ENCODE peak calls at places on chromosomes 5 and 9, in six cellular contexts. E, D, Y, G, O and L are unnamed samples.
A peak's percentile ranks its signal among the peaks of the same experiment; 100 is the strongest.

GRCh38 chr9:137369111-137369787 is 53.7 kb downstream of the EXD3 start:
- DNase-seq in E (no peak), D (no peak), Y (peak; percentile 18), G (no peak), O (no peak), L (no peak)

GRCh38 chr9:37806271-37806670 is 5.7 kb downstream of the DCAF10 start:
- DNase-seq in E (no peak), D (no peak), Y (no peak), G (peak; percentile 17), O (no peak), L (no peak)

GRCh38 chr9:36074870-36075532 is 38.3 kb downstream of the RECK start:
- DNase-seq in E (peak; percentile 70), D (peak; percentile 78), Y (peak; percentile 85), G (no peak), O (peak; percentile 83), L (peak; percentile 53)

GRCh38 chr5:5983261-5983660 is 395.1 kb downstream of the MED10 start:
- DNase-seq in E (no peak), D (no peak), Y (no peak), G (no peak), O (no peak), L (no peak)

GRCh38 chr9:83477571-83477970 is 60.6 kb downstream of the FRMD3 start:
- DNase-seq in E (no peak), D (peak; percentile 31), Y (no peak), G (no peak), O (no peak), L (no peak)

GRCh38 chr9:8115570-8115969 is 316.0 kb upstream of the DMAC1 start:
- DNase-seq in E (no peak), D (no peak), Y (no peak), G (no peak), O (no peak), L (no peak)

GRCh38 chr9:85900504-85901201 is 40.3 kb upstream of the NAA35 start:
- DNase-seq in E (peak; percentile 21), D (peak; percentile 15), Y (no peak), G (peak; percentile 55), O (no peak), L (peak; percentile 7)

GRCh38 chr5:134445841-134446818 is 34.4 kb upstream of the CDKN2AIPNL start:
- DNase-seq in E (no peak), D (no peak), Y (no peak), G (no peak), O (no peak), L (no peak)

GRCh38 chr5:133913413-133914155 is 54.8 kb downstream of the C5orf15 start:
- DNase-seq in E (no peak), D (no peak), Y (no peak), G (no peak), O (no peak), L (no peak)

GRCh38 chr9:90441814-90442213 is 200.8 kb downstream of the DIRAS2 start:
- DNase-seq in E (no peak), D (no peak), Y (no peak), G (no peak), O (no peak), L (no peak)

GRCh38 chr5:174698156-174698555 is 26.2 kb upstream of the MSX2 start:
- DNase-seq in E (no peak), D (no peak), Y (no peak), G (peak; percentile 36), O (no peak), L (no peak)

GRCh38 chr5:82092-82491 is 9.9 kb upstream of the PLEKHG4B start:
- DNase-seq in E (no peak), D (peak; percentile 80), Y (no peak), G (no peak), O (peak; percentile 26), L (no peak)

GRCh38 chr9:36781532-36781931 is 208.8 kb downstream of the MELK start:
- DNase-seq in E (peak; percentile 48), D (peak; percentile 17), Y (no peak), G (no peak), O (no peak), L (no peak)

DNA sequence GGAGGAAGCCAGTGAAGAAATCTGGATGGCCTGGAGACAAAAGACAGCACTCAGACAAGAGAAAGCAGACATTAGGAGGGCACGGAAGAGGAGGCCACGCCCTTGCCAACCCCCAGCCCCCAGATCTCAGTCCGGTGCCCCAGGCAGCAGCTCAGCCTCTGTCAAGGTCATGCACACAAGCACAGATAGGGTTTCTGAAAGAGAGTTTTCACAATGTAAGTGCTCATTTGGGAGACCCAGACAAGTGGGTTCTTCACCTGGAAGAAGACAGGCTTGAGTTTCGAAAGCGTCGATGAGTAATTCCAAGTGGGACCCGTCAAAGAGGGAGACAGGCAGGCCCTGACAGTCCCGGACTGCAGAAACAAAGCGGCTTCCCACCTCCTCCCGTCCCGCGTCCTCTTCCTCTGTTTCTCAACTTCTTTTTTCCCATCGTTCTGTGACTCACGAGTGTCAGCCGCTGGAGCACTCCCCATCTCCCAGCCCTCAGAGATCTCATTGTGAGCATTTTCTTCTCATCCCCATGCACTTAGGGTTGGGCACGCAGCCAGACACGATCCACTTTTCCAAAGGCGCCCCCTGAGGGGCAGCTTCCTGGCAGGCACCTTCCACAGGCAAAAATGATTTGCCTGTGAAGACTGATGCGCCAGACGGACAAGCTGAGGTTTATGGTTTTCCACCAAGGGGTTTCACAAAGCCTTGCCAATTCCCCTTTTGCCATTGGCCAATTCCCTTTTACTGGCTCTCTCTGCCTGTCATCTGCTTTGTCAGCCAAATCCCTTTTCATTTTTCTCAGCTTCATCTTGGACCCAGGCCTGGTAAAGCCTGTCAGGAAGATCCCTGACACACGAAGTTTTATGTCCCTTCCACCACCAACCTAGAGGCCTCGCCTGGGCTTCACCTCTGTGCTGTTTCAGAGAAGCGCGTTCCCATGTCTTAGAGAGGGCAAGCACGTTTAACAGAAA is 86.4 kb upstream of the ANKRD55 start:
- DNase-seq in E (no peak), D (peak; percentile 36), Y (peak; percentile 46), G (no peak), O (peak; percentile 75), L (no peak)
- H3K4me3 ChIP-seq in E (no peak overlapping the region), D (no peak overlapping the region), Y (no peak overlapping the region), G (no peak overlapping the region), O (no peak overlapping the region), L (no peak overlapping the region)

GRCh38 chr5:157574456-157575095 is 999 bp downstream of the ADAM19 start:
- DNase-seq in E (no peak), D (no peak), Y (peak; percentile 28), G (no peak), O (no peak), L (no peak)
- H3K27ac ChIP-seq in E (peak overlapping the region; percentile 63), D (peak overlapping the region; percentile 65), Y (peak overlapping the region; percentile 84), G (no peak overlapping the region), O (peak overlapping the region; percentile 91), L (peak overlapping the region; percentile 77)

GRCh38 chr9:129907196-129907595 is 71.9 kb downstream of the USP20 start:
- DNase-seq in E (no peak), D (no peak), Y (no peak), G (no peak), O (no peak), L (no peak)
- H3K4me1 ChIP-seq in E (peaks cover 3% of the 10 kb centered on the region), D (peaks cover 3% of the 10 kb centered on the region), Y (no peaks in the 10 kb centered on the region), G (peaks cover 9% of the 10 kb centered on the region), O (no peaks in the 10 kb centered on the region), L (no peaks in the 10 kb centered on the region)

GRCh38 chr9:97721396-97721795 is 24.3 kb upstream of the XPA start:
- DNase-seq in E (no peak), D (no peak), Y (no peak), G (no peak), O (no peak), L (no peak)

GRCh38 chr9:97717866-97718265 is 20.7 kb upstream of the XPA start:
- DNase-seq in E (no peak), D (no peak), Y (no peak), G (no peak), O (no peak), L (no peak)

GRCh38 chr9:97722331-97722730 is 25.2 kb upstream of the XPA start:
- DNase-seq in E (no peak), D (no peak), Y (no peak), G (no peak), O (no peak), L (no peak)

GRCh38 chr9:97726716-97727115 is 29.6 kb upstream of the XPA start:
- DNase-seq in E (no peak), D (no peak), Y (no peak), G (no peak), O (no peak), L (no peak)

DNA sequence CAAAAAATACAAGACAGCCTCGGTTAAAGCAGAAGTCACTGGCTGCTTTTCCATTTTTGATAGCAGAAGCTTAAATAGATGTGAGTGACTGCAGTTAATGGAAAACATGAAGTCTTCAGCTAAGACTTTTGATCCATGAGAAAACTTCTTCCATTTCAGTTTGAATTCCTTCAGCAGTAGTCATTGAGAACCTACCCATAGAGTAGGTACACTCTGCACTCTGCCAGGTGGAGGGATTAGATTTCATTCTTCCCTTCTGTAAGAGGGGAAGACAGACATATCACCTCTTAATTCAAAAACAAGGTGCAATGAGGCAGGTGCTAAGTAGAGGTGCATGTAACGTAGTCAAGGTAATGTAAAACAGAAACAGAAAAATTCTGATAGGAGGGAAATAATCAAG is 26.7 kb upstream of the XPA start:
- DNase-seq in E (no peak), D (no peak), Y (no peak), G (no peak), O (no peak), L (no peak)
- H3K4me3 ChIP-seq in E (no peak overlapping the region), D (no peak overlapping the region), Y (no peak overlapping the region), G (no peak overlapping the region), O (no peak overlapping the region), L (no peak overlapping the region)

GRCh38 chr9:134391319-134392231 is 65.3 kb downstream of the RXRA start:
- DNase-seq in E (no peak), D (no peak), Y (no peak), G (no peak), O (no peak), L (no peak)
- H3K27ac ChIP-seq in E (no peak overlapping the region), D (no peak overlapping the region), Y (peak overlapping the region; percentile 25), G (no peak overlapping the region), O (no peak overlapping the region), L (no peak overlapping the region)

GRCh38 chr5:112331892-112332291 is 87.2 kb downstream of the EPB41L4A start:
- DNase-seq in E (no peak), D (no peak), Y (no peak), G (no peak), O (no peak), L (no peak)
- H3K4me1 ChIP-seq in E (peaks cover 8% of the 10 kb centered on the region), D (no peaks in the 10 kb centered on the region), Y (peaks cover 23% of the 10 kb centered on the region), G (no peaks in the 10 kb centered on the region), O (no peaks in the 10 kb centered on the region), L (no peaks in the 10 kb centered on the region)

GRCh38 chr5:56142620-56143431 is 90.3 kb downstream of the ANKRD55 start:
- DNase-seq in E (no peak), D (no peak), Y (no peak), G (no peak), O (no peak), L (no peak)

GRCh38 chr5:56142233-56142619 is 90.9 kb downstream of the ANKRD55 start:
- DNase-seq in E (no peak), D (no peak), Y (no peak), G (no peak), O (no peak), L (no peak)

GRCh38 chr5:56145106-56145505 is 88.0 kb downstream of the ANKRD55 start:
- DNase-seq in E (no peak), D (no peak), Y (no peak), G (no peak), O (no peak), L (no peak)

GRCh38 chr5:56145511-56145910 is 87.6 kb downstream of the ANKRD55 start:
- DNase-seq in E (no peak), D (no peak), Y (no peak), G (no peak), O (no peak), L (no peak)

GRCh38 chr5:56144211-56144610 is 88.9 kb downstream of the ANKRD55 start:
- DNase-seq in E (no peak), D (no peak), Y (no peak), G (no peak), O (no peak), L (no peak)
- H3K4me3 ChIP-seq in E (no peak overlapping the region), D (no peak overlapping the region), Y (no peak overlapping the region), G (no peak overlapping the region), O (no peak overlapping the region), L (no peak overlapping the region)

GRCh38 chr5:155081618-155082017 is 68.1 kb downstream of the KIF4B start:
- DNase-seq in E (no peak), D (no peak), Y (no peak), G (no peak), O (no peak), L (no peak)
- H3K27ac ChIP-seq in E (no peak overlapping the region), D (no peak overlapping the region), Y (no peak overlapping the region), G (no peak overlapping the region), O (no peak overlapping the region), L (no peak overlapping the region)